ENCODE peak calls at places on chromosomes 4 and X, in seven cellular contexts. C is GM12891, P is HepG2, S is HCT116, M is K562, Z is endothelial cell of umbilical vein, I is sigmoid colon. D is an unnamed sample.

GRCh38 chrX:119105826-119106225 is 21.8 kb downstream of the KIAA1210 start:
- DNase-seq in C (no peak), Z (no peak), P (no peak), M (no peak), S (no peak), I (no peak), D (no peak)

GRCh38 chr4:30744957-30745640 is 24.9 kb downstream of the PCDH7 start:
- DNase-seq in M (no peak), P (no peak), Z (peak; percentile 51), C (no peak), I (no peak), S (no peak), D (no peak)

GRCh38 chr4:30256105-30256828 is 463.9 kb upstream of the PCDH7 start:
- DNase-seq in S (no peak), P (no peak), C (no peak), M (no peak), I (no peak), Z (no peak), D (no peak)

GRCh38 chrX:150160656-150161055 is 202.5 kb upstream of the MAMLD1 start:
- DNase-seq in S (no peak), C (no peak), M (no peak), Z (no peak), I (no peak), P (no peak), D (no peak)

GRCh38 chrX:74119016-74119910 is 184.7 kb upstream of the ZCCHC13 start:
- DNase-seq in M (no peak), Z (peak; percentile 16), S (peak; percentile 24), P (no peak), C (no peak), I (no peak), D (no peak)

GRCh38 chrX:153864101-153864500 is 21.9 kb downstream of the L1CAM start:
- DNase-seq in Z (no peak), M (no peak), I (no peak), C (peak; percentile 3), S (no peak), P (no peak), D (no peak)

GRCh38 chrX:24026403-24026801 is 584 bp downstream of the KLHL15 start:
- DNase-seq in I (no peak), S (no peak), M (no peak), P (no peak), Z (peak; percentile 28), C (no peak), D (no peak)

GRCh38 chr4:25013756-25014737 is 16.7 kb downstream of the LGI2 start:
- DNase-seq in S (no peak), M (no peak), Z (no peak), I (no peak), P (no peak), C (no peak), D (no peak)

GRCh38 chr4:650951-651883 is 22.9 kb downstream of the ATP5ME start:
- DNase-seq in C (no peak), P (no peak), Z (no peak), I (no peak), M (no peak), S (no peak), D (no peak)

GRCh38 chrX:124211312-124211942 is 121.0 kb upstream of the TEX13D start:
- DNase-seq in M (peak; percentile 17), P (peak; percentile 28), Z (peak; percentile 12), C (no peak), S (peak; percentile 8), I (no peak), D (no peak)

GRCh38 chrX:55593296-55593695 is 29.9 kb upstream of the FOXR2 start:
- DNase-seq in C (no peak), M (no peak), P (no peak), Z (no peak), S (no peak), I (no peak), D (no peak)

GRCh38 chr4:1082215-1083182 is 30.9 kb downstream of the RNF212 start:
- DNase-seq in P (no peak), Z (peak; percentile 43), M (no peak), S (no peak), I (peak; percentile 75), C (no peak), D (peak; percentile 74)

GRCh38 chr4:54225671-54226398 is 3.3 kb upstream of the PDGFRA start:
- DNase-seq in M (no peak), C (no peak), Z (no peak), S (no peak), I (no peak), P (no peak), D (no peak)

GRCh38 chr4:54110019-54110416 is 10.1 kb downstream of the GSX2 start:
- DNase-seq in S (no peak), P (no peak), Z (no peak), C (no peak), I (no peak), M (no peak), D (no peak)

GRCh38 chr4:60757986-60758385 is 442.1 kb upstream of the ADGRL3 start:
- DNase-seq in S (no peak), Z (no peak), P (no peak), M (no peak), I (no peak), C (no peak), D (no peak)

GRCh38 chrX:87626996-87627395 is 109.4 kb downstream of the KLHL4 start:
- DNase-seq in C (no peak), S (no peak), M (no peak), Z (peak; percentile 54), P (no peak), I (no peak), D (no peak)

GRCh38 chrX:135345328-135345645 is 36.0 kb downstream of the ETDC start:
- DNase-seq in S (no peak), I (peak; percentile 70), Z (peak; percentile 81), M (no peak), P (no peak), C (no peak), D (peak; percentile 38)

GRCh38 chrX:19332983-19333382 is 10.7 kb upstream of the PDHA1 start:
- DNase-seq in S (no peak), Z (no peak), M (no peak), P (no peak), C (no peak), I (no peak), D (no peak)

GRCh38 chrX:7941390-7942042 is 14.3 kb upstream of the PNPLA4 start:
- DNase-seq in I (no peak), C (no peak), M (no peak), P (peak; percentile 3), Z (peak; percentile 14), S (no peak), D (peak; percentile 12)

GRCh38 chr4:169795585-169795984 is 37.8 kb upstream of the HPF1 start:
- DNase-seq in Z (no peak), C (no peak), I (no peak), S (no peak), P (no peak), M (no peak), D (no peak)

GRCh38 chrX:64394874-64395567 is at the start of gene MTMR8:
- DNase-seq in Z (peak; percentile 1), M (peak; percentile 78), P (no peak), C (peak; percentile 55), S (peak; percentile 41), I (peak; percentile 85), D (peak; percentile 83)

GRCh38 chrX:1321689-1322088 is 14.9 kb upstream of the IL3RA start:
- DNase-seq in C (no peak), P (no peak), I (no peak), M (no peak), S (no peak), Z (no peak), D (no peak)

GRCh38 chr4:125319311-125319710 is 4.6 kb downstream of the FAT4 start:
- DNase-seq in Z (peak; percentile 21), C (no peak), M (no peak), P (no peak), I (no peak), S (no peak), D (no peak)

GRCh38 chrX:51332188-51332942 is at the start of gene NUDT10:
- DNase-seq in C (no peak), M (no peak), I (peak; percentile 74), S (no peak), P (no peak), Z (peak; percentile 16), D (peak; percentile 29)
- TF ChIP-seq POLR2AphosphoS5 in C (no peak), M (no peak), I (peak; percentile 43), S (no peak), P (no peak), Z (no peak), D (no peak)

GRCh38 chr4:57342406-57342805 is 232.2 kb upstream of the IGFBP7 start:
- DNase-seq in M (no peak), P (no peak), S (no peak), I (no peak), Z (no peak), C (no peak), D (no peak)

GRCh38 chr4:57344296-57344695 is 234.1 kb upstream of the IGFBP7 start:
- DNase-seq in S (no peak), C (no peak), Z (no peak), I (no peak), P (no peak), M (no peak), D (no peak)
- TF ChIP-seq POLR2AphosphoS5 in S (no peak), C (no peak), Z (no peak), I (no peak), P (no peak), M (no peak), D (no peak)

DNA sequence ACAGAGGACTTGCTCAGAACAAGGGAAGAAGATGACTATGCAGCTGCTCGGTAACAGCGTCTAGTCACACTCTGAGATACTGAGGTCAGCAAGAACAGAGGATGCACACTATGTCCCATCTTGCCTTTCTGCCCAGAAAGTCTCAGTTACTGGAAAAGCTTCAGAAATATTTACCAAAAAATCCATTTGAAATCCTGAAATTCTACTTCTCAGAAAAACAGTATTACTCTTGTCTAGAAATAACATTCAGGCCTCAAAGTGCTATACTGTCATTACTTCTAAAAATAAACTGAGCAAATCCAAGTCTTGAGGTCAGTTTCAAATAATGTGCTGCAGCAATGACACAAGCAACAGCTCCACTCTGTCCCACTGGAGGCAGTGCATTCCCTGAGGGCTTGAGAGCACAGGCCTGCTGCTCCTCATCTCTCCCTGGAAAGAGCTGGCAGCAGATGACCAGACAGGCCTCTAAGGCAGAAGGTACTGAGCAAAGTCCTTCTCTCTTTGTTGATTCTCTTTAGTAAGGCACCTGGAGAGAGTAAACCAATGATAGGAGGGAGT is 76.9 kb downstream of the CAMK2D start:
- DNase-seq in P (peak; percentile 85), I (peak; percentile 83), M (no peak), S (no peak), C (no peak), Z (no peak), D (peak; percentile 63)
- TF ChIP-seq POLR2AphosphoS5 in P (no peak), I (peak; percentile 52), M (no peak), S (no peak), C (no peak), Z (no peak), D (peak; percentile 25)

GRCh38 chr4:37902212-37902611 is 11.3 kb downstream of the TBC1D1 start:
- DNase-seq in P (no peak), Z (no peak), S (no peak), M (no peak), C (no peak), I (no peak), D (no peak)
- TF ChIP-seq POLR2AphosphoS5 in P (no peak), Z (no peak), S (no peak), M (no peak), C (no peak), I (no peak), D (no peak)

DNA sequence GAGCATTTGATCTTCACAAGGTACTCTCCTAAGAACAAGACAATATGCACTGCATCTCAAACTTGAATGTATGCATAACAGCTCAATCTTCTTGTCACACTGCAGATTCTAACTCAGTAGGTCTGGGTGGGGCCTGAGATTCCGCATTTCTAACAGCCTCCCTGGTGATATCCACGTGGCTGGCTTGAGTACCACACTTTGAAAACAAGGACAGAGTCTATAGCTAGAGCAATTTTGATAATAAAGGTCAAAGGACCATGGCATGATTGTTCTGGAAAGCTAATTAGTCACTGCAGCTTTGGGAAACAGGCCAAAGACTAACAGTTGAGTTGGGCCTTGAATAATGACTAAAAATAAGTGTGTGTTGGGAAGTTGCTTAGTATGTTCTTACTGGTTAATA is 213.3 kb downstream of the GBA3 start:
- DNase-seq in Z (no peak), M (no peak), S (no peak), P (no peak), C (no peak), I (no peak), D (no peak)
- TF ChIP-seq POLR2AphosphoS5 in Z (no peak), M (no peak), S (no peak), P (no peak), C (no peak), I (no peak), D (no peak)

D was measured in transverse colon.